ENCODE peak calls at places on chromosomes 7 and 10, in six cellular contexts. M is lower leg skin; T is NCI-H510A treated with DMSO at 0.1 percent for 48 hours; F is AG04450; Y is activated CD4-positive, alpha-beta T cell treated with anti-CD3 and anti-CD28 coated beads for 4 hours; W is M059J. E is an unnamed sample.

GRCh38 chr7:129159539-129159938 is 15.0 kb downstream of the TSPAN33 start:
- DNase-seq in M (no peak), T (no peak), F (no peak), Y (no peak), W (no peak), E (no peak)

GRCh38 chr10:5574642-5575131 is 49.9 kb downstream of the CALML3 start:
- DNase-seq in M (no peak), T (no peak), F (no peak), Y (no peak), W (no peak), E (no peak)

GRCh38 chr7:47807126-47807525 is 141.1 kb downstream of the PKD1L1 start:
- DNase-seq in M (no peak), T (no peak), F (no peak), Y (no peak), W (no peak), E (peak)

GRCh38 chr7:40151504-40151903 is 16.7 kb downstream of the SUGCT start:
- DNase-seq in M (no peak), T (no peak), F (no peak), Y (no peak), W (no peak), E (no peak)

GRCh38 chr10:11373626-11374310 is 237.7 kb downstream of the USP6NL start:
- DNase-seq in M (no peak), T (no peak), F (no peak), Y (no peak), W (peak), E (no peak)

GRCh38 chr7:132895231-132895630 is 186.7 kb downstream of the CHCHD3 start:
- DNase-seq in M (no peak), T (no peak), F (no peak), Y (no peak), W (no peak), E (no peak)

GRCh38 chr10:43263551-43264323 is 3.1 kb downstream of the RASGEF1A start:
- DNase-seq in M (no peak), T (no peak), F (no peak), Y (no peak), W (no peak), E (no peak)

GRCh38 chr10:127649642-127650041 is 87.3 kb upstream of the FOXI2 start:
- DNase-seq in M (no peak), T (no peak), F (no peak), Y (no peak), W (peak), E (no peak)

GRCh38 chr10:971150-971542 is 17.1 kb upstream of the GTPBP4 start:
- DNase-seq in M (no peak), T (peak), F (no peak), Y (no peak), W (no peak), E (peak)

GRCh38 chr7:104643587-104644217 is 315.3 kb downstream of the LHFPL3 start:
- DNase-seq in M (no peak), T (no peak), F (no peak), Y (no peak), W (peak), E (no peak)

GRCh38 chr10:77673515-77674140 is 36.0 kb upstream of the KCNMA1 start:
- DNase-seq in M (no peak), T (no peak), F (no peak), Y (no peak), W (no peak), E (no peak)

GRCh38 chr10:31977440-31978157 is 49.0 kb upstream of the ARHGAP12 start:
- DNase-seq in M (no peak), T (no peak), F (no peak), Y (no peak), W (peak), E (no peak)

E was measured in tibial artery.